ENCODE peak calls at places on chromosomes 1 and 21, in four cellular contexts. One of them, this sample, is unnamed.

GRCh38 chr1:11566042-11566825 is 87.3 kb downstream of the DISP3 start:
- DNase-seq in K562: no peak
- DNase-seq in H1: no peak
- DNase-seq in A549: no peak
- DNase-seq in this sample: no peak

GRCh38 chr1:184971522-184972265 is 2.6 kb downstream of the NIBAN1 start:
- DNase-seq in K562: no peak
- DNase-seq in A549: no peak
- DNase-seq in H1: no peak
- DNase-seq in this sample: no peak

GRCh38 chr1:21396516-21396915 is 43.4 kb upstream of the NBPF3 start:
- DNase-seq in K562: no peak
- DNase-seq in A549: no peak
- DNase-seq in H1: no peak
- DNase-seq in this sample: no peak

GRCh38 chr21:32994305-32994704 is 31.4 kb upstream of the OLIG2 start:
- DNase-seq in K562: peak
- DNase-seq in A549: no peak
- DNase-seq in H1: no peak
- DNase-seq in this sample: no peak

GRCh38 chr1:101288491-101288944 is 51.7 kb downstream of the S1PR1 start:
- DNase-seq in H1: no peak
- DNase-seq in A549: peak
- DNase-seq in K562: peak
- DNase-seq in this sample: peak

GRCh38 chr1:169563650-169564049 is 22.6 kb downstream of the F5 start:
- DNase-seq in H1: no peak
- DNase-seq in K562: no peak
- DNase-seq in A549: no peak
- DNase-seq in this sample: no peak

GRCh38 chr1:3581296-3581695 is 30.0 kb downstream of the MEGF6 start:
- DNase-seq in K562: no peak
- DNase-seq in H1: no peak
- DNase-seq in A549: no peak
- DNase-seq in this sample: no peak

GRCh38 chr1:47388548-47389238 is 27.4 kb upstream of the FOXE3 start:
- DNase-seq in K562: peak
- DNase-seq in H1: peak
- DNase-seq in A549: peak
- DNase-seq in this sample: no peak

GRCh38 chr1:75953461-75953860 is 21.3 kb upstream of the ASB17 start:
- DNase-seq in A549: peak
- DNase-seq in K562: no peak
- DNase-seq in H1: no peak
- DNase-seq in this sample: no peak

GRCh38 chr1:89844236-89844807 is 23.5 kb downstream of the LRRC8D start:
- DNase-seq in H1: no peak
- DNase-seq in A549: peak
- DNase-seq in K562: no peak
- DNase-seq in this sample: no peak

GRCh38 chr1:17538428-17539130 is 919 bp upstream of the ARHGEF10L start:
- DNase-seq in A549: no peak
- DNase-seq in K562: no peak
- DNase-seq in H1: peak
- DNase-seq in this sample: no peak

GRCh38 chr1:114723915-114724314 is 7.3 kb upstream of the NRAS start:
- DNase-seq in K562: no peak
- DNase-seq in A549: no peak
- DNase-seq in H1: no peak
- DNase-seq in this sample: no peak

GRCh38 chr1:85952460-85952859 is 204.1 kb downstream of the COL24A1 start:
- DNase-seq in H1: no peak
- DNase-seq in K562: no peak
- DNase-seq in A549: no peak
- DNase-seq in this sample: no peak

GRCh38 chr1:206584265-206584648 is 28.0 kb downstream of the EIF2D start:
- DNase-seq in H1: no peak
- DNase-seq in A549: no peak
- DNase-seq in K562: no peak
- DNase-seq in this sample: no peak

GRCh38 chr1:167517535-167518330 is 596 bp downstream of the CD247 start:
- DNase-seq in K562: peak
- DNase-seq in H1: peak
- DNase-seq in A549: no peak
- DNase-seq in this sample: no peak

GRCh38 chr1:21272540-21272939 is 17.7 kb downstream of the ECE1 start:
- DNase-seq in A549: no peak
- DNase-seq in K562: no peak
- DNase-seq in H1: no peak
- DNase-seq in this sample: no peak

GRCh38 chr1:206467915-206468314 is 2.4 kb upstream of the IKBKE start:
- DNase-seq in H1: no peak
- DNase-seq in K562: no peak
- DNase-seq in A549: no peak
- DNase-seq in this sample: no peak

GRCh38 chr1:184299076-184299790 is 87.6 kb upstream of the C1orf21 start:
- DNase-seq in H1: no peak
- DNase-seq in K562: no peak
- DNase-seq in A549: no peak
- DNase-seq in this sample: no peak

GRCh38 chr1:33178836-33179439 is 2.9 kb downstream of the TRIM62 start:
- DNase-seq in H1: no peak
- DNase-seq in K562: no peak
- DNase-seq in A549: no peak
- DNase-seq in this sample: no peak

GRCh38 chr1:162922196-162922595 is 61.2 kb upstream of the CCDC190 start:
- DNase-seq in K562: no peak
- DNase-seq in A549: no peak
- DNase-seq in H1: no peak
- DNase-seq in this sample: no peak

GRCh38 chr1:114015075-114015474 is 35.8 kb downstream of the OLFML3 start:
- DNase-seq in H1: no peak
- DNase-seq in K562: no peak
- DNase-seq in A549: peak
- DNase-seq in this sample: no peak

GRCh38 chr1:84853743-84854721 is 39.0 kb downstream of the LPAR3 start:
- DNase-seq in K562: peak
- DNase-seq in A549: peak
- DNase-seq in H1: no peak
- DNase-seq in this sample: peak

GRCh38 chr1:245380790-245381535 is 226.2 kb downstream of the KIF26B start:
- DNase-seq in A549: no peak
- DNase-seq in H1: peak
- DNase-seq in K562: no peak
- DNase-seq in this sample: no peak

GRCh38 chr1:150928286-150928685 is 2.1 kb downstream of the SETDB1 start:
- DNase-seq in A549: no peak
- DNase-seq in K562: no peak
- DNase-seq in H1: no peak
- DNase-seq in this sample: no peak

GRCh38 chr1:225451340-225451739 is 23.5 kb upstream of the LBR start:
- DNase-seq in H1: no peak
- DNase-seq in A549: no peak
- DNase-seq in K562: no peak
- DNase-seq in this sample: no peak

GRCh38 chr1:165114022-165114888 is 242.3 kb downstream of the LMX1A start:
- DNase-seq in K562: peak
- DNase-seq in H1: peak
- DNase-seq in A549: peak
- DNase-seq in this sample: no peak
- TF ChIP-seq HDAC2 in K562: no peak
- TF ChIP-seq HDAC2 in H1: no peak
- TF ChIP-seq HDAC2 in A549: no peak
- TF ChIP-seq HDAC2 in this sample: no peak

DNA sequence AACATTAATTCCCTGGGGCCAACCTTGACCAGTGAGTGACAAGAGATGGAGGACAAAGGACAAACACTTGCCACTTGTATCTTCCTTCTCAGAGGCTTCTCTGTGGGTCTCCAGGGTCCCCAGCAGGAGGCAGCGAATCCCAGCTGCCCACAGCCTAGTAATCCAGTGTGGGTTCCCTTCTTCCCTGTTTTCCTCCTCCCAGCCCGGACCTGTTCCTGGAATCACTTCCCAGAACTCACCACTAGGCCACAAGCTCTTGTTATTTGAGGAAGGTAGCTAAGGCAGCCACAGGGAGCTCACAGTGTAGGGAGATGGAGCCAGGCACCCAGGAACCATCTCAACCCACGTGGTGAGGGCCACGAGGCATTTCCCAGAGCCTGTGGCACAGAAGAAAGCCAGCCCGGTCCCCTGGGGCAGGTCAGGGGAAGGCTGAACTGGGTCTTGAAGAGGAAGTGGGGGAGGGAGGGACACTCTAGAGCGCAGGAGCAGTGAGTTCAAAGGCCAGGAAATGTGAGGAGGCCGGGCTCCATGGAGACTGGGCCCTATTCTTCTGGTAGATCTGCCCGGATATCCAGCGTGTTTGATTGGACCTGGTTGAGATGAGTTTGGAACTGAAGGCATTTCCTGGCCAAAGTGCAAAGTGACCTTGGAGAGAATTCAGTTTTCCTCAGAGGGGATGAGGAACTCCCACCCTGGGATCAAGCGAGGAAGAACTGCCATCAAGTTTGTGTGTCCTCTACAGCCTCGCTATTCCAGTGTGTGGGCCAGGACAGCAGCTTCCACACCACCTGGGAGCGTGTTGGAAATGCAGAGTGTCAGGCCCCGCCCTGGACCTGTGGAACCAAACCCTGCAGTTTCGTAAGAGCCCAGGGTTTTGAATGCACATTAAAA is 20.3 kb upstream of the C2CD2 start:
- DNase-seq in H1: peak
- DNase-seq in A549: peak
- DNase-seq in K562: no peak
- DNase-seq in this sample: no peak
- TF ChIP-seq HDAC2 in H1: no peak
- TF ChIP-seq HDAC2 in A549: no peak
- TF ChIP-seq HDAC2 in K562: no peak
- TF ChIP-seq HDAC2 in this sample: no peak

GRCh38 chr1:237091691-237092090 is 49.7 kb downstream of the RYR2 start:
- DNase-seq in H1: peak
- DNase-seq in K562: no peak
- DNase-seq in A549: no peak
- DNase-seq in this sample: no peak

GRCh38 chr1:237098517-237098916 is 56.5 kb downstream of the RYR2 start:
- DNase-seq in K562: no peak
- DNase-seq in A549: no peak
- DNase-seq in H1: no peak
- DNase-seq in this sample: no peak

GRCh38 chr1:237093706-237094105 is 51.7 kb downstream of the RYR2 start:
- DNase-seq in K562: no peak
- DNase-seq in H1: peak
- DNase-seq in A549: no peak
- DNase-seq in this sample: no peak
- TF ChIP-seq HDAC2 in K562: no peak
- TF ChIP-seq HDAC2 in H1: no peak
- TF ChIP-seq HDAC2 in A549: no peak
- TF ChIP-seq HDAC2 in this sample: no peak

GRCh38 chr1:93770640-93771039 is 89.0 kb upstream of the BCAR3 start:
- DNase-seq in A549: no peak
- DNase-seq in K562: no peak
- DNase-seq in H1: no peak
- DNase-seq in this sample: no peak
- TF ChIP-seq HDAC2 in A549: no peak
- TF ChIP-seq HDAC2 in K562: no peak
- TF ChIP-seq HDAC2 in H1: no peak
- TF ChIP-seq HDAC2 in this sample: no peak

GRCh38 chr1:238628130-238628529 is 737.4 kb upstream of the ZP4 start:
- DNase-seq in A549: no peak
- DNase-seq in K562: no peak
- DNase-seq in H1: no peak
- DNase-seq in this sample: no peak
- TF ChIP-seq HDAC2 in A549: no peak
- TF ChIP-seq HDAC2 in K562: no peak
- TF ChIP-seq HDAC2 in H1: no peak
- TF ChIP-seq HDAC2 in this sample: no peak

GRCh38 chr1:53409233-53409632 is 50.0 kb upstream of the DMRTB1 start:
- DNase-seq in H1: no peak
- DNase-seq in A549: no peak
- DNase-seq in K562: no peak
- DNase-seq in this sample: no peak

GRCh38 chr1:53406551-53407235 is 52.5 kb upstream of the DMRTB1 start:
- DNase-seq in A549: no peak
- DNase-seq in H1: no peak
- DNase-seq in K562: no peak
- DNase-seq in this sample: no peak

GRCh38 chr1:53409695-53410094 is 49.5 kb upstream of the DMRTB1 start:
- DNase-seq in K562: no peak
- DNase-seq in A549: no peak
- DNase-seq in H1: no peak
- DNase-seq in this sample: no peak

GRCh38 chr1:53408755-53409129 is 50.5 kb upstream of the DMRTB1 start:
- DNase-seq in H1: no peak
- DNase-seq in A549: no peak
- DNase-seq in K562: no peak
- DNase-seq in this sample: no peak

DNA sequence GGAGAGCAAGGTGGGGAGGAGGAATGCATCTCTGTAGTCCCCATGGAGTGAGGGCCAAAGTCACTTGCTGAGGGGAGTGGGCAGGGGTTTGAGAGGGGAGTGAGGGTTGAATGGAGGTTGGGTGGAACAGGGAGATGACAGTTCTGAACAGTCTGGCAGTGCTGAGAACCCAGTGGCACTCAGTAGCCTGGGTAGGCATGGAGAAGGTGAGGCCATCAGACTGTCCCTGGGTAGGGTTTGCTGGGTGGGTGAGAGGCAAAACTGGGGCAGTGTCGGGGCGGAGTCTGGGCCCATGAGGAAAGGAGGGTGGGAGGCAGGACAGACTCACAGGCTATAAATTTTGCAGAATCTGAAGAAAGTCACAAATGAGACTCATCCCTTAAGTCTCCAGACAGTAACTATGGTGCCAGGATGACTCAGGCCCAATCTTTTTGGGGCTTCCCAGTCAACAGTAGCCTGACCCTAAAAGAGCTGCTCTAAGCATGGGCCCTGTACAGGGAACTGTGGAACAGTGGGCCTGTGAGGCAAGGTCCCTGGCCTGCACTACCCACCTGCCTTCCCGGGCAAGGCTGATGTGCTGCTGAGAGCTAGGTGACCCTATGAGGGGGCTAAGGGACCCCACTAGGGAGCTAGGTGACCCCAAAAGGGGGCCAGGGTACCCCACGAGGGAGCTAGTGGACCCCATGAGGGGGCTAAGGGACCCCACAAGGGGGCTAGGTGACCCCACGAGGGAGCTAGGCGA is 51.0 kb upstream of the DMRTB1 start:
- DNase-seq in K562: no peak
- DNase-seq in A549: no peak
- DNase-seq in H1: no peak
- DNase-seq in this sample: no peak
- TF ChIP-seq HDAC2 in K562: no peak
- TF ChIP-seq HDAC2 in A549: no peak
- TF ChIP-seq HDAC2 in H1: no peak
- TF ChIP-seq HDAC2 in this sample: no peak